ENCODE peak calls at places on chromosomes 7 and 10, in eight cellular contexts. R is transverse colon; Q is fibroblast of pulmonary artery; I is fibroblast of the aortic adventitia; M is psoas muscle; L is dorsolateral prefrontal cortex; N is CD8-positive, alpha-beta T cell; S is Peyer's patch. Z is an unnamed sample.

GRCh38 chr10:87866575-87866974 is 3.1 kb downstream of the PTEN start:
- DNase-seq in R (no peak), N (no peak), L (no peak), M (no peak), S (no peak), I (no peak), Q (no peak), Z (no peak)

GRCh38 chr10:13977861-13978843 is 352.6 kb downstream of the FRMD4A start:
- DNase-seq in M (no peak), Q (peak), L (no peak), R (no peak), S (no peak), N (no peak), I (peak), Z (no peak)

GRCh38 chr7:27520828-27521790 is 141.6 kb downstream of the HIBADH start:
- DNase-seq in N (no peak), M (peak), I (peak), S (peak), R (peak), L (no peak), Q (peak), Z (peak)

GRCh38 chr7:135386181-135386580 is 123.7 kb downstream of the CNOT4 start:
- DNase-seq in S (no peak), N (no peak), L (no peak), R (no peak), M (no peak), I (no peak), Q (peak), Z (no peak)

GRCh38 chr7:35565927-35566326 is 129.0 kb downstream of the HERPUD2 start:
- DNase-seq in M (no peak), Q (peak), L (no peak), S (no peak), N (no peak), R (no peak), I (no peak), Z (no peak)

GRCh38 chr10:81865581-81865980 is 9.4 kb upstream of the NRG3 start:
- DNase-seq in N (no peak), Q (peak), R (no peak), I (no peak), L (no peak), M (no peak), S (no peak), Z (no peak)

GRCh38 chr10:48495282-48496045 is 109.4 kb downstream of the ARHGAP22 start:
- DNase-seq in I (no peak), L (no peak), N (peak), S (peak), R (no peak), Q (no peak), M (no peak), Z (peak)

GRCh38 chr7:34299066-34299465 is 359.0 kb upstream of the NPSR1 start:
- DNase-seq in S (no peak), N (no peak), R (no peak), Q (no peak), I (no peak), L (no peak), M (no peak), Z (no peak)

GRCh38 chr7:47336178-47337020 is 245.5 kb downstream of the TNS3 start:
- DNase-seq in R (no peak), I (peak), N (no peak), M (peak), Q (peak), L (peak), S (no peak), Z (peak)

GRCh38 chr7:134829381-134829986 is 50.0 kb downstream of the CALD1 start:
- DNase-seq in R (no peak), Q (no peak), M (no peak), I (no peak), N (no peak), S (no peak), L (no peak), Z (no peak)

GRCh38 chr10:111392159-111392558 is 315.3 kb downstream of the ADRA2A start:
- DNase-seq in M (no peak), I (no peak), N (no peak), R (no peak), L (no peak), S (no peak), Q (no peak), Z (no peak)

GRCh38 chr10:78774999-78775711 is 293.6 kb upstream of the ZMIZ1 start:
- DNase-seq in S (peak), I (no peak), N (no peak), M (peak), R (no peak), Q (no peak), L (no peak), Z (no peak)

GRCh38 chr10:44418637-44419036 is 33.7 kb upstream of the CXCL12 start:
- DNase-seq in S (peak), L (no peak), N (no peak), M (no peak), Q (no peak), R (no peak), I (no peak), Z (no peak)

GRCh38 chr7:117993377-117994003 is 120.2 kb upstream of the CTTNBP2 start:
- DNase-seq in I (peak), M (no peak), R (peak), L (peak), N (no peak), S (no peak), Q (peak), Z (no peak)

GRCh38 chr7:75985518-75986146 is 8.8 kb downstream of the TMEM120A start:
- DNase-seq in L (no peak), I (no peak), N (no peak), Q (no peak), M (peak), S (no peak), R (no peak), Z (no peak)

GRCh38 chr10:103491729-103492364 is 1.7 kb upstream of the NEURL1 start:
- DNase-seq in R (no peak), S (no peak), N (no peak), I (peak), L (no peak), Q (peak), M (peak), Z (no peak)

GRCh38 chr7:78953090-78953489 is 500.4 kb downstream of the MAGI2 start:
- DNase-seq in L (no peak), Q (no peak), R (no peak), M (no peak), I (no peak), N (no peak), S (no peak), Z (no peak)

GRCh38 chr10:92826061-92826460 is 22.3 kb upstream of the EXOC6 start:
- DNase-seq in I (no peak), L (no peak), Q (no peak), S (no peak), N (no peak), R (no peak), M (no peak), Z (no peak)

GRCh38 chr7:151426486-151426905 is 13.4 kb downstream of the CRYGN start:
- DNase-seq in R (peak), L (peak), N (no peak), I (peak), Q (peak), M (peak), S (peak), Z (peak)

GRCh38 chr10:115921795-115922194 is 351.2 kb downstream of the GFRA1 start:
- DNase-seq in L (no peak), I (peak), S (no peak), R (no peak), M (no peak), N (no peak), Q (no peak), Z (no peak)

GRCh38 chr7:32093415-32094408 is 23.5 kb upstream of the PDE1C start:
- DNase-seq in N (no peak), L (no peak), R (no peak), M (no peak), Q (peak), I (peak), S (no peak), Z (peak)

GRCh38 chr10:128429835-128430513 is 303.8 kb upstream of the MKI67 start:
- DNase-seq in M (no peak), R (no peak), I (no peak), Q (no peak), L (no peak), S (no peak), N (no peak), Z (no peak)

GRCh38 chr10:75407716-75408511 is 6.3 kb upstream of the ZNF503 start:
- DNase-seq in M (peak), N (no peak), I (peak), S (no peak), Q (no peak), R (peak), L (no peak), Z (no peak)

GRCh38 chr7:130387628-130388403 is 7.5 kb downstream of the CPA1 start:
- DNase-seq in M (no peak), N (no peak), Q (no peak), R (no peak), L (no peak), I (no peak), S (no peak), Z (no peak)

GRCh38 chr10:26448292-26448691 is 10.2 kb downstream of the APBB1IP start:
- DNase-seq in I (no peak), N (no peak), R (no peak), Q (no peak), S (no peak), M (no peak), L (no peak), Z (no peak)

GRCh38 chr10:110834622-110835219 is 37.0 kb upstream of the PDCD4 start:
- DNase-seq in N (peak), R (peak), M (no peak), I (peak), S (no peak), Q (peak), L (no peak), Z (no peak)

GRCh38 chr10:63622097-63622496 is 100.9 kb downstream of the REEP3 start:
- DNase-seq in L (no peak), Q (no peak), N (no peak), M (no peak), S (no peak), I (no peak), R (no peak), Z (no peak)

GRCh38 chr10:104922810-104923209 is 281.7 kb downstream of the SORCS3 start:
- DNase-seq in N (no peak), M (no peak), R (no peak), S (no peak), Q (no peak), I (no peak), L (no peak), Z (no peak)

DNA sequence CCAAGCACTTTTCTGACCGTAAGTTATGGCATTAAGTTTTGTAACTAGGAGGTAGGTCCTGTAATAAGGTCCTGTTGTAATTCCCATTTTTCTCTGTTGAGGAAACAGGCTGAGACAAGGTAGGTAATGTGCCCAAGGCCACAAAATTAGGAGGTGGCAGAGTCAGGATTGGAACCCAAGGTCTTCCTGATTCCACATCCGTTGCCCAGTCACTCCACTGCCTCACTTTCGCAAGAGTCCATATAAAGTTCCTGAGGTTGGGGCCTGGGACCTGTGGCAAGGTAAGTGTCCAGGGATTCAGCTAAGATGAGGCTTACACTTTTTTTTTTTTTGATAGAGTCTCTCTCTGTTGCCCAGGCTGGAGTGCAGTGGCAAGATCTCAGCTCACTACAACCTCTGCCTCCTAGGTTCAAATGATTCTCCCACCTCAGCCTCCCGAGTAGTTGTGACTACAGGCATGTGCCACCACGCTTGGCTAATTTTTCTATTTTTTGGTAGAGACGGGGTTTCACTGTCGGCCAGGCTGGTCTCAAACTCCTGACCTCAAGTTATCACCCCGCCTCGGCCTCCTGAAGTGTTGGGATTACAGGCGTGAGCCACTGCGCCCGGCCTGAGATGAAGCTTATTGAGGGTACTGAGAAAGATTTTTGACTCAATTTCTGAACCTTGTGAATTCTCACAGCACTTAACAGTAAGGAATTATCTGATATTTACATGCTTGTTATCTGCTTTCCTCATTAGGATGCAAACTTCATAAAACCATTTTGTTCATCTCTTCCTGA is 20.3 kb upstream of the GNA12 start:
- DNase-seq in R (no peak), M (no peak), S (no peak), L (no peak), Q (no peak), N (no peak), I (no peak), Z (no peak)
- H3K4me3 ChIP-seq in R (no peak), M (no peak), S (no peak), L (peak), Q (peak), N (no peak), I (peak), Z (no peak)

GRCh38 chr10:88989824-88990527 is 622 bp upstream of the FAS start:
- DNase-seq in Q (peak), S (no peak), N (no peak), R (no peak), M (peak), L (no peak), I (peak), Z (peak)

GRCh38 chr10:88986549-88987242 is 3.9 kb upstream of the FAS start:
- DNase-seq in M (no peak), L (no peak), Q (peak), I (peak), R (no peak), S (no peak), N (no peak), Z (no peak)

GRCh38 chr10:88987840-88988239 is 2.8 kb upstream of the FAS start:
- DNase-seq in N (no peak), L (no peak), R (no peak), Q (no peak), M (no peak), S (no peak), I (no peak), Z (no peak)

GRCh38 chr10:88989423-88989822 is 1.2 kb upstream of the FAS start:
- DNase-seq in N (no peak), R (no peak), L (no peak), M (no peak), S (no peak), Q (no peak), I (no peak), Z (no peak)

DNA sequence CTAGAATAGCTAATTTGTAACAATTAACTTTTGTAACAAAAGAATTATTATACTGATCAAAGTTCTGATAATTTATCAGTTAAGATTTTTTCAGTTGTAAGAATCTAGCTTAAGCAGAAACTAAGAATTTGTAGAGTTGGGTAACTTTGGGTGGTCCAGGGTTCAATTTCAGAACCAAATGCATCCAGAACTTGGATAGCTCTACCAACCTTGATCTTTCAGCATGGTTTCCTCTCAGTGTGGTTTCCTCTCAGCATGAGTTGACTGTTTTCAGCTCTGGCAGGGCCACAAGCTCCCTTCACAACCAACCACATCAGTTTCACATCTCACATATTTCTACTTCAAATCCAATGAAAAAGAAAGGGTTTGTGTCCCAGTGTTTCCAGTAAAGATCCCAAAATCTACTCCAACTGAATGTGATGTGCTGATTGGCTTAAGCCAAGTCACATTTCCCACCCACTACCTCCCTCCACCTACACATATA is 3.3 kb upstream of the FAS start:
- DNase-seq in S (no peak), I (no peak), N (no peak), R (no peak), M (no peak), L (no peak), Q (no peak), Z (no peak)
- TF ChIP-seq CTCF in S (no peak), I (no peak), N (no peak), R (no peak), M (no peak), L (no peak), Q (no peak), Z (no peak)

GRCh38 chr10:100825946-100826660 is 80.7 kb downstream of the PAX2 start:
- DNase-seq in Q (no peak), S (no peak), R (no peak), L (no peak), I (no peak), M (no peak), N (no peak), Z (no peak)

GRCh38 chr10:100826661-100826982 is 81.2 kb downstream of the PAX2 start:
- DNase-seq in S (no peak), M (no peak), R (no peak), N (no peak), L (no peak), Q (no peak), I (no peak), Z (no peak)

GRCh38 chr10:100828744-100829102 is 83.3 kb downstream of the PAX2 start:
- DNase-seq in M (no peak), R (no peak), L (no peak), Q (no peak), N (peak), I (no peak), S (peak), Z (no peak)

GRCh38 chr10:100827819-100828743 is 82.7 kb downstream of the PAX2 start:
- DNase-seq in Q (no peak), N (peak), L (no peak), S (peak), R (peak), I (no peak), M (no peak), Z (no peak)

GRCh38 chr10:100826983-100827818 is 81.8 kb downstream of the PAX2 start:
- DNase-seq in L (no peak), R (peak), S (peak), N (peak), M (no peak), I (no peak), Q (no peak), Z (no peak)
- H3K4me3 ChIP-seq in L (peak), R (peak), S (peak), N (peak), M (peak), I (no peak), Q (no peak), Z (no peak)

GRCh38 chr10:30270247-30270646 is 78.8 kb downstream of the MTPAP start:
- DNase-seq in L (no peak), I (peak), Q (peak), S (no peak), R (no peak), M (no peak), N (no peak), Z (no peak)
- TF ChIP-seq CTCF in L (peak), I (peak), Q (peak), S (no peak), R (no peak), M (no peak), N (peak), Z (no peak)

GRCh38 chr7:65381742-65382141 is 8.1 kb downstream of the ZNF92 start:
- DNase-seq in N (no peak), S (no peak), R (no peak), M (no peak), I (no peak), Q (no peak), L (no peak), Z (no peak)
- H3K4me3 ChIP-seq in N (no peak), S (no peak), R (no peak), M (no peak), I (no peak), Q (no peak), L (no peak), Z (no peak)

GRCh38 chr10:102112210-102112817 is 7.9 kb downstream of the LDB1 start:
- DNase-seq in M (no peak), S (no peak), R (no peak), Q (no peak), L (no peak), N (no peak), I (no peak), Z (no peak)
- TF ChIP-seq CTCF in M (no peak), S (no peak), R (no peak), Q (peak), L (peak), N (no peak), I (peak), Z (no peak)

GRCh38 chr7:115066634-115067033 is 144.7 kb downstream of the MDFIC start:
- DNase-seq in R (no peak), S (no peak), M (no peak), Q (no peak), L (no peak), N (no peak), I (no peak), Z (no peak)

GRCh38 chr7:115066050-115066449 is 144.2 kb downstream of the MDFIC start:
- DNase-seq in S (no peak), L (no peak), R (peak), M (peak), N (no peak), Q (no peak), I (no peak), Z (no peak)

GRCh38 chr7:115068220-115068619 is 146.3 kb downstream of the MDFIC start:
- DNase-seq in R (no peak), L (no peak), M (no peak), Q (no peak), I (no peak), S (no peak), N (no peak), Z (no peak)

GRCh38 chr7:115070311-115070710 is 148.4 kb downstream of the MDFIC start:
- DNase-seq in I (no peak), Q (no peak), M (no peak), S (no peak), L (no peak), R (no peak), N (no peak), Z (no peak)
- H3K4me3 ChIP-seq in I (no peak), Q (no peak), M (no peak), S (no peak), L (no peak), R (no peak), N (no peak), Z (no peak)

GRCh38 chr10:178723-179122 is 43.5 kb downstream of the ZMYND11 start:
- DNase-seq in N (no peak), Q (no peak), M (no peak), S (no peak), I (no peak), L (no peak), R (no peak), Z (no peak)

GRCh38 chr10:182441-183201 is 47.4 kb downstream of the ZMYND11 start:
- DNase-seq in S (no peak), L (no peak), N (no peak), I (no peak), Q (peak), R (no peak), M (no peak), Z (no peak)

GRCh38 chr10:176677-177076 is 41.4 kb downstream of the ZMYND11 start:
- DNase-seq in R (no peak), I (no peak), L (no peak), N (no peak), S (no peak), M (no peak), Q (no peak), Z (no peak)

GRCh38 chr10:173741-174140 is 38.5 kb downstream of the ZMYND11 start:
- DNase-seq in S (no peak), N (no peak), Q (no peak), I (no peak), M (no peak), L (no peak), R (no peak), Z (no peak)

GRCh38 chr10:178208-178607 is 43.0 kb downstream of the ZMYND11 start:
- DNase-seq in S (no peak), N (no peak), I (peak), M (no peak), R (no peak), Q (peak), L (no peak), Z (no peak)
- TF ChIP-seq CTCF in S (peak), N (peak), I (peak), M (peak), R (peak), Q (peak), L (peak), Z (no peak)